ENCODE peak calls at places on chromosomes 4 and X, in nine cellular contexts. Z, B, I, C, L, J, A, Q and D are unnamed samples.

GRCh38 chr4:108047199-108047598 is 57.5 kb downstream of the HADH start:
- DNase-seq in Z (no peak), B (no peak), I (no peak), C (no peak), L (no peak), J (no peak), A (no peak), Q (no peak), D (no peak)

GRCh38 chrX:14963447-14964236 is 90.4 kb downstream of the MOSPD2 start:
- DNase-seq in Z (peak), B (no peak), I (no peak), C (peak), L (no peak), J (no peak), A (no peak), Q (no peak), D (peak)

GRCh38 chrX:6383911-6384310 is 151.0 kb downstream of the VCX3A start:
- DNase-seq in Z (no peak), B (no peak), I (no peak), C (no peak), L (no peak), J (no peak), A (no peak), Q (no peak), D (no peak)

GRCh38 chr4:3248811-3249661 is at the start of gene MSANTD1:
- DNase-seq in Z (peak), B (no peak), I (no peak), C (peak), L (no peak), J (no peak), A (no peak), Q (peak), D (no peak)

GRCh38 chrX:70398899-70399298 is 24.2 kb upstream of the GDPD2 start:
- DNase-seq in Z (peak), B (no peak), I (no peak), C (no peak), L (no peak), J (no peak), A (no peak), Q (no peak), D (peak)

GRCh38 chr4:85409251-85409650 is 65.7 kb upstream of the ARHGAP24 start:
- DNase-seq in Z (peak), B (no peak), I (no peak), C (no peak), L (no peak), J (no peak), A (no peak), Q (no peak), D (no peak)

GRCh38 chr4:173001571-173001970 is 167.0 kb upstream of the GALNT7 start:
- DNase-seq in Z (peak), B (no peak), I (no peak), C (no peak), L (peak), J (no peak), A (no peak), Q (no peak), D (peak)

GRCh38 chr4:37803348-37803973 is 23.0 kb upstream of the PGM2 start:
- DNase-seq in Z (peak), B (no peak), I (no peak), C (peak), L (peak), J (no peak), A (no peak), Q (no peak), D (peak)

GRCh38 chr4:174423257-174423944 is 98.9 kb downstream of the HPGD start:
- DNase-seq in Z (peak), B (no peak), I (no peak), C (peak), L (peak), J (no peak), A (no peak), Q (no peak), D (peak)

GRCh38 chr4:163367651-163368050 is 24.0 kb downstream of the NPY5R start:
- DNase-seq in Z (no peak), B (no peak), I (no peak), C (no peak), L (no peak), J (no peak), A (no peak), Q (no peak), D (peak)

GRCh38 chrX:131704136-131704695 is 160.3 kb downstream of the OR13H1 start:
- DNase-seq in Z (no peak), B (no peak), I (peak), C (no peak), L (peak), J (no peak), A (no peak), Q (no peak), D (no peak)

GRCh38 chrX:48910926-48911406 is 480 bp downstream of the SLC35A2 start:
- DNase-seq in Z (peak), B (no peak), I (no peak), C (no peak), L (no peak), J (no peak), A (no peak), Q (no peak), D (peak)

GRCh38 chr4:111813565-111814140 is 331.6 kb upstream of the FAM241A start:
- DNase-seq in Z (no peak), B (no peak), I (no peak), C (no peak), L (no peak), J (no peak), A (no peak), Q (no peak), D (no peak)

GRCh38 chrX:148535639-148536038 is 35.2 kb downstream of the AFF2 start:
- DNase-seq in Z (no peak), B (no peak), I (no peak), C (no peak), L (no peak), J (no peak), A (no peak), Q (no peak), D (peak)

GRCh38 chr4:185017964-185018772 is at the start of gene HELT:
- DNase-seq in Z (no peak), B (no peak), I (no peak), C (no peak), L (no peak), J (no peak), A (no peak), Q (no peak), D (no peak)

GRCh38 chr4:158002203-158002602 is 170.6 kb downstream of the GASK1B start:
- DNase-seq in Z (no peak), B (no peak), I (no peak), C (no peak), L (no peak), J (no peak), A (no peak), Q (no peak), D (no peak)

GRCh38 chr4:73810191-73810590 is 26.3 kb upstream of the CXCL6 start:
- DNase-seq in Z (no peak), B (no peak), I (no peak), C (no peak), L (no peak), J (no peak), A (no peak), Q (no peak), D (no peak)

GRCh38 chrX:120672841-120673530 is 43.1 kb upstream of the C1GALT1C1 start:
- DNase-seq in Z (peak), B (no peak), I (no peak), C (no peak), L (no peak), J (no peak), A (no peak), Q (no peak), D (no peak)

GRCh38 chrX:106802063-106802387 is 448 bp upstream of the TBC1D8B start:
- DNase-seq in Z (no peak), B (no peak), I (no peak), C (no peak), L (no peak), J (no peak), A (no peak), Q (no peak), D (peak)

GRCh38 chr4:103156107-103156506 is 42.0 kb downstream of the CENPE start:
- DNase-seq in Z (no peak), B (no peak), I (no peak), C (no peak), L (no peak), J (no peak), A (no peak), Q (no peak), D (no peak)

GRCh38 chr4:52926575-52926974 is 64.5 kb downstream of the RASL11B start:
- DNase-seq in Z (no peak), B (no peak), I (no peak), C (no peak), L (no peak), J (no peak), A (no peak), Q (no peak), D (no peak)

GRCh38 chr4:74039065-74039763 is 725 bp upstream of the CXCL3 start:
- DNase-seq in Z (peak), B (no peak), I (no peak), C (no peak), L (no peak), J (no peak), A (no peak), Q (no peak), D (no peak)

GRCh38 chrX:16185725-16186136 is 18.4 kb downstream of the MAGEB17 start:
- DNase-seq in Z (peak), B (no peak), I (no peak), C (peak), L (peak), J (no peak), A (no peak), Q (no peak), D (peak)

GRCh38 chr4:15068298-15068697 is 66.0 kb downstream of the CPEB2 start:
- DNase-seq in Z (no peak), B (no peak), I (no peak), C (no peak), L (no peak), J (no peak), A (no peak), Q (no peak), D (no peak)

GRCh38 chr4:83335691-83336090 is 1.0 kb upstream of the HPSE start:
- DNase-seq in Z (no peak), B (no peak), I (peak), C (no peak), L (no peak), J (no peak), A (no peak), Q (no peak), D (no peak)
- H3K4me3 ChIP-seq in Z (no peak), B (no peak), I (no peak), C (no peak), L (no peak), J (peak), A (no peak), Q (peak), D (no peak)

GRCh38 chr4:126106658-126107057 is 791.9 kb downstream of the FAT4 start:
- DNase-seq in Z (no peak), B (no peak), I (no peak), C (no peak), L (no peak), J (no peak), A (no peak), Q (no peak), D (peak)
- TF ChIP-seq CTCF in Z (no peak), B (no peak), I (no peak), C (peak), L (no peak), J (no peak), A (no peak), Q (no peak), D (peak)

GRCh38 chrX:153931151-153931550 is 3.7 kb downstream of the NAA10 start:
- DNase-seq in Z (no peak), B (no peak), I (no peak), C (no peak), L (no peak), J (no peak), A (no peak), Q (no peak), D (no peak)

GRCh38 chrX:153932220-153932915 is 2.5 kb downstream of the NAA10 start:
- DNase-seq in Z (no peak), B (no peak), I (no peak), C (no peak), L (no peak), J (no peak), A (no peak), Q (no peak), D (no peak)

GRCh38 chrX:153930011-153930910 is 4.2 kb upstream of the ARHGAP4 start:
- DNase-seq in Z (no peak), B (no peak), I (no peak), C (no peak), L (no peak), J (no peak), A (no peak), Q (no peak), D (no peak)

GRCh38 chrX:153933751-153934472 is 925 bp downstream of the NAA10 start:
- DNase-seq in Z (peak), B (no peak), I (no peak), C (no peak), L (no peak), J (no peak), A (no peak), Q (no peak), D (peak)

DNA sequence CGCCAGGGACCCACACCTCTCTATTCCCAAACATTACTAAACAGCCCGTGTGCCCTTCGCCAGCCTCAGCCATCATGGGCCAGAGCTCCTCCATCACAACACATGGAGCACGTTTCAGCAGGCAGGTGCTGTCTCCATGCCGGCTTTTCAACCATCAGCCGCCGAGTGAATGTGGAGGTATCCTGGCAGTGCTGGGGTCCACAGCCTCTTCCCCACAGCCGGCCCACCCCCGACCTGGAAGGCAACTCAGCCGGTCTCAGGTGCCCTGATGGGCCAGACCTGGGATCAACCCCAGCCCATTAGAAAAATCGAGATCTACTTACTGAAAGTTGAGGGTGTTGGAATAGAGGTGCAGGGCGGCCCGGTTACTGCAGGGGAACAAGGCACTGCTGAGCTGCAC is 3.1 kb downstream of the NAA10 start:
- DNase-seq in Z (no peak), B (no peak), I (no peak), C (no peak), L (no peak), J (no peak), A (no peak), Q (no peak), D (no peak)
- H3K4me3 ChIP-seq in Z (no peak), B (no peak), I (no peak), C (no peak), L (no peak), J (no peak), A (no peak), Q (no peak), D (no peak)

DNA sequence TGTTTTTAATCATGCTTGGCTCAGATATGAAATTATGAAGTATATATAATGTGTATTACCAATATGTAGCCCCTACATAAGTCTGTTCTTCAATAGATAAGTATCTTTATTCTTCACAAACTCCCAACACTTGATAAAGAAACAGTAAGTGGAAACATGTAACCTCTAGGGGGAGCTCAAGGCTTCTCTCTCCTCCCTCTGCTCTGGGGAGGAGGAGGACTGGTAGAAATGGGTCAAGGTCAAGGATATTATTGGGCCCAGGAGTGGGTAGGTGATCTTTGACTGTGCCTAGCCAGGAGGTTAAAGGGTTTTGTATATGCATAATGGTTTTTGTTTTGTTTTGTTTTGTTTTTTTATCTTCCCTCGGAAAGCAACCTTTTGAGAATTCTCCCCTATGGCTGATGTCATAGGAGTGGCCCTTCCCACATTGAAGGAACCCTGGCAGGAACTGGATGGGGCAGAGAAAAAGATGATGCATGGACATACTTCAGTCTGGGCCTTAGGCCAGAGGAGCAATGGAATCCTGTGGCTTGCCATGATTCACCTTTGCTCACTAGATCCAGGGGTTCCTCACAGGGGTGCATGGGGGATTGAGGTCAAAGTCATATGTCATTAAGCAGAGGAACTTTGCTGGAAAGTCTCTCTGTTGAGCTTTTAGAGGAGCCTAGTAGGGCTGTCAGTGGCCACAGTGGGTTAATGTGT is 460.3 kb downstream of the MID1IP1 start:
- DNase-seq in Z (peak), B (no peak), I (no peak), C (no peak), L (no peak), J (no peak), A (no peak), Q (no peak), D (peak)
- TF ChIP-seq CTCF in Z (peak), B (peak), I (no peak), C (peak), L (peak), J (peak), A (peak), Q (peak), D (peak)

GRCh38 chrX:13164611-13165010 is 120.2 kb upstream of the FAM9C start:
- DNase-seq in Z (no peak), B (no peak), I (no peak), C (no peak), L (no peak), J (no peak), A (no peak), Q (no peak), D (no peak)
- H3K4me3 ChIP-seq in Z (no peak), B (no peak), I (no peak), C (no peak), L (no peak), J (no peak), A (no peak), Q (no peak), D (no peak)

DNA sequence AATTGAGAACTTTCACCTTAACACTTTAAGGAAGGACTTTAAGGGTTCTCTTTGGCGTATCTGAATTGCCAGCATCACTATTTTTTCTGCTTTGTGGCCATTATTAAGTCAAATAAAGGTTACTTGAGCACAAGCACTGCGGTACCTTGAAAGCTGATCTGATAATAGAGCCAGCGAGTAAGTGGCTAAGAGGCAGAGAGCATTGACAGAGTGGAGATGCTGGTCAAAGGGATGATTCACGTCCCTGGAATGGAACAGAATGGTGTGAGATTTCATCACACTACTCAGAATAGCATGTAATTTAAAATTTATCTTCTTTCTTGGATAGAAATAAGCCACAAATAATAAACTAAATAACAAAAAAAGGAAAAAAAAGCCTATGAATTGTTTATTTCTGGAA is 57.1 kb upstream of the NPFFR2 start:
- DNase-seq in Z (peak), B (no peak), I (no peak), C (no peak), L (peak), J (no peak), A (no peak), Q (no peak), D (peak)
- TF ChIP-seq CTCF in Z (no peak), B (no peak), I (no peak), C (no peak), L (no peak), J (no peak), A (no peak), Q (no peak), D (no peak)